ENCODE peak calls at places on chromosomes 6 and 20, in six cellular contexts. D, T, L, R, Q and W are unnamed samples.
A peak's percentile ranks its signal among the peaks of the same experiment; 100 is the strongest.

GRCh38 chr20:35967979-35968640 is at the start of gene CNBD2:
- DNase-seq in D (no peak), L (no peak), T (no peak), Q (no peak), R (no peak), W (no peak)

GRCh38 chr6:133132092-133132491 is 109.1 kb upstream of the EYA4 start:
- DNase-seq in L (no peak), Q (no peak), R (no peak), T (peak; percentile 28), D (no peak), W (no peak)

GRCh38 chr6:388202-388903 is 3.2 kb upstream of the IRF4 start:
- DNase-seq in D (no peak), Q (no peak), R (no peak), T (no peak), L (no peak), W (no peak)

GRCh38 chr6:52746213-52746612 is 17.1 kb downstream of the GSTA2 start:
- DNase-seq in Q (no peak), D (no peak), T (no peak), L (no peak), R (no peak), W (no peak)

GRCh38 chr6:52598123-52598823 is 21.4 kb upstream of the TRAM2 start:
- DNase-seq in T (peak; percentile 74), L (peak; percentile 87), D (peak; percentile 62), Q (peak; percentile 76), R (peak; percentile 81), W (peak; percentile 68)

GRCh38 chr6:72619883-72620696 is 1.8 kb upstream of the KCNQ5 start:
- DNase-seq in T (peak; percentile 64), Q (peak; percentile 16), L (peak; percentile 65), R (no peak), D (peak; percentile 38), W (peak; percentile 30)

GRCh38 chr6:131651782-131652181 is 14.7 kb downstream of the ENPP3 start:
- DNase-seq in D (no peak), L (no peak), R (no peak), Q (no peak), T (no peak), W (no peak)

GRCh38 chr6:25035451-25036435 is 100.0 kb upstream of the RIPOR2 start:
- DNase-seq in R (no peak), L (no peak), D (no peak), T (no peak), Q (no peak), W (no peak)

GRCh38 chr20:32484221-32485125 is 100.7 kb downstream of the NOL4L start:
- DNase-seq in Q (peak; percentile 72), L (peak; percentile 68), D (peak; percentile 42), T (peak; percentile 81), R (no peak), W (peak; percentile 65)

GRCh38 chr6:80537321-80537972 is 431.0 kb downstream of the BCKDHB start:
- DNase-seq in Q (no peak), L (no peak), D (no peak), T (no peak), R (no peak), W (no peak)

GRCh38 chr20:50877232-50877631 is 54.0 kb downstream of the ADNP start:
- DNase-seq in T (no peak), D (no peak), L (no peak), R (no peak), Q (no peak), W (no peak)

GRCh38 chr6:129893513-129894098 is 32.5 kb upstream of the TMEM244 start:
- DNase-seq in R (no peak), L (no peak), D (no peak), T (no peak), Q (no peak), W (no peak)

GRCh38 chr6:129890701-129891100 is 29.6 kb upstream of the TMEM244 start:
- DNase-seq in L (no peak), D (no peak), T (no peak), R (no peak), Q (no peak), W (no peak)

GRCh38 chr6:129890164-129890563 is 29.0 kb upstream of the TMEM244 start:
- DNase-seq in T (no peak), R (no peak), Q (no peak), D (no peak), L (no peak), W (no peak)

GRCh38 chr6:129886401-129887155 is 25.5 kb upstream of the TMEM244 start:
- DNase-seq in Q (no peak), L (no peak), T (no peak), R (no peak), D (no peak), W (no peak)

DNA sequence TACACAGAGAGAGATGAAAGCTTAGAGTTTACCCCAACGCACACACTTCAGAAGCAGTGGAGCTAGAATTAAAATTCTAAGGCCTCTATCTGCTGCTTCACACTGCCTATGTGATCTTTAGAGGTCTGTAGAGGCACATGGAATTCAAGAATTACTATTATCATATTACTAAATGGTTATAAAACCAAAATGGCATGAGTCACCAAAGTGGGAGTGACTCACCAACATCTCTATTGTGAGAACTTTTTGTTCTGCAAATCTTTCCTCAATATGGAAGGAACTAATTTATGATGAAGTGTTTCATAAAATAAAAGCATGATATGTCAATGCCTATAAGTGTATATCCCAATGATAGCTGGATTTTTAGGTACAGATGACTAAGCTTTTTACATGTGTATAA is 28.5 kb upstream of the TMEM244 start:
- DNase-seq in D (no peak), T (no peak), L (no peak), R (no peak), Q (no peak), W (no peak)
- TF ChIP-seq CTCF in D (no peak), T (no peak), L (no peak), R (no peak), Q (no peak), W (no peak)

DNA sequence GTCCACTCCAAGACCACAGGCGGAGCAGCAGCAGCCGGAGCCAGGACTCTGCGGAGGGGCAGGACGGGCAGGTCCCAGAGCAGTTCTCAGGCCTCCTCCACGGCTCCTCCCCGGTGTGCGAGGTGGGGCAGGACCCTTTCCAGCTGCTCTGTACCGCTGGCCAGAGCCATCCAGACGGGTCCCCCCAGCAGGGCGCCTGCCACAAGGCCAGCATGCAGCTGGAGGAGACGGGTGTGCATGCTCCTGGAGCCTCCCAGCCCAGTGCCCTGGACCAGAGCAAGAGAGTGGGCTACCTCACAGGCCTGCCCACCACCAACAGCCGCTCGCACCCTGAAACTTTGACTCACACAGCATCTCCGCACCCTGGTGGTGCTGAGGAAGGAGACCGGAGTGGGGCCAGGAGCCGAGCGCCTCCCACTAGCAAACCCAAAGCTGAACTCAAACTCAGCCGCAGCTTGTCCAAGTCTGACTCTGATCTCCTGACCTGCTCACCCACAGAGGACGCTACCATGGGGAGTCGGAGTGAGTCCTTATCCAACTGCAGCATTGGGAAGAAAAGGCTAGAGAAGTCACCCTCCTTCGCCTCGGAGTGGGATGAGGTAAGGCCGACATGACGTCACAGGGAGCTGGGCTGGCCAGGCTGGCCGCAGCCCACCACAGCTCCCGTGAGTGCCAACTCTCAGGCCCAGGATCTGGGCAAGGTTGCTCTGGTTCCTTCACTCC is 123.5 kb downstream of the TCP11 start:
- DNase-seq in Q (no peak), T (no peak), R (no peak), L (no peak), D (peak; percentile 51), W (no peak)
- TF ChIP-seq CTCF in Q (no peak), T (no peak), R (no peak), L (no peak), D (no peak), W (no peak)

DNA sequence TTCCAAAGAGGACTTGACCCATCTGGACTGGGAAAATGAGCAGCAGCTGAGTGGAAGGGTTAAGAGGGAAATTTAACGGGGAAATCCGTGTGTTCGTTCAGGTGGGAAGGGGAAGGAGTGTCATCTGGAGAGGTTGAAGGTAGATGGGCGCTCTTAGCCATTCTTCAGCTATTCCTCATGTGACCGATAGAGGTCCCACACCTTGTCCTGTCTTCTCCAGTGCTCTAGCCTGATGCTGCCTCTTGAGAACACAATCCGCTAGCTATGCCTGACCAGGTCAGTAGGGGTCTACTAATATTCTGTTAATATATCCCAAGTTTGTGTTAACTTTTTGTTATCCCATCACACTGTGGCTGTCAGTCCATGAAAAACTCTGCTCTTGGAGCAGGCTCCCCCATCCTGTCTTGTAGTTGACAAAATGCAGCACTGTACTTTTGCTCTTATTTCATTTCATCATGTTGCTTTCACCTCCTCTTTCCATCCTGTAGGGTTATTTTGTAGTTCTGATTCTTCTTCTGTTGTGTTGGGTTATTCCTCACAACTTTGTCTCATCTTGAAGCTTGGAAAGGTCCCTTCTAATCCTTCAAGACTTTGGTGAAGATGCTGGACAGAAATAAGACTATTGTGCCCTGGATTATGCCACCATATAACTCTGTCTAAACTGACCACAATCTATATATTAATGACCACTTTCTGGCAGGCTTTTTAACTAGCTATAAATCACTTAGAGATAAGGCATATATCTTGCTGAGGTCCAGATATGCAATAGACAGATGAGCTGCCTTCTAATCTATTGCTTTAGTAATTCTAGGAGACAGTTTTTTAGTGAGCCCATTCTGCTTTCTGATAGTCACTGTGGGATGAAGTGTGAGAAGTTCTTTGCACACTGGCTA is 123.4 kb upstream of the SUPT3H start:
- DNase-seq in R (no peak), D (no peak), Q (no peak), L (peak; percentile 57), T (peak; percentile 14), W (no peak)
- TF ChIP-seq CTCF in R (no peak), D (no peak), Q (peak; percentile 53), L (peak; percentile 88), T (peak; percentile 53), W (peak; percentile 65)

DNA sequence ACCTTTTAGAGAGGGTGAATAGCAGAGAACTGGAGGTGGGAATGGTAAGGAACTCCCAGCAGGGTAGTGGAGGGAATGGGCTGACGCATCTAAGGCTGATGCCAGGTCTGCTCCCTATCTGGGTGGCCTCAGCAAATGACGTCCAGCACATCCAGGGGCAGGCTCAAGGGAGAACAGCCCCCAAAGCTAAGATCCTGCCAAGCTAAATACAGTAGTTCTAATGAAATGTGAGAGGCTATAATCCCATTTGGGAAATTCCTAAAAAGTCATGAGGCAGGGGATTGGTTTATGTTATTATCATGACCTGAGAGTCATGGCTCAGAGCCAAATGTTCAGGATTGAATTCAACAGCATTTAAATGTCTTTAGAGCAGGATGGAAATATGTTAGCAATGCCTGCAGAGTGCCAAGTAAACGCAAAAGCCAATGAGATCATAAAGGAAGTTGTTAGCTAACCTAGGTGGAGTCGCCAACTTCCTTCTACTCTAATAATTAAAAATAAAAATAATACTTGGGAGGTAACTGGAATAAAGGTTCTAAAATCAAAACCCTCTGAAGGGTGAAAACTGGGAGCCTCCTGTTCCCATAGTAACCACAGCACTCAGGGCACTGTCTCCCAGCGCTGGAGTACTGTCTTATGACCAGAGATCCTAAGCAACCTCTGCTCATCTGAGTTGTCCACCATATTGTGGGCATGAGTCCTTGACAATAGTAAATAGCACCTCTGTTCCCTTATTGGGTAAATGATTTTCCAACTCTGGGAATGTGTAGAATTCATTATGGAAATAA is 34.8 kb downstream of the IYD start:
- DNase-seq in Q (no peak), T (no peak), R (no peak), L (no peak), D (no peak), W (no peak)
- TF ChIP-seq CTCF in Q (no peak), T (no peak), R (no peak), L (no peak), D (no peak), W (no peak)

GRCh38 chr20:43914286-43914685 is 366 bp upstream of the TOX2 start:
- DNase-seq in R (no peak), T (no peak), D (no peak), Q (no peak), L (no peak), W (no peak)
- TF ChIP-seq CTCF in R (no peak), T (no peak), D (no peak), Q (no peak), L (no peak), W (no peak)

GRCh38 chr20:44461142-44461802 is 14.4 kb upstream of the TTPAL start:
- DNase-seq in D (no peak), Q (no peak), L (no peak), R (no peak), T (no peak), W (no peak)
- TF ChIP-seq CTCF in D (no peak), Q (no peak), L (no peak), R (no peak), T (no peak), W (no peak)